ENCODE peak calls at places on chromosomes 16 and 17, in seven cellular contexts. One of them, this sample, is unnamed.

GRCh38 chr17:16818821-16819683 is 129.0 kb downstream of the CCDC144A start:
- DNase-seq in body of pancreas: no peak
- DNase-seq in H7: no peak
- DNase-seq in stomach: no peak
- DNase-seq in fibroblast of pulmonary artery: no peak
- DNase-seq in OCI-LY7: no peak
- DNase-seq in PC-9: no peak
- DNase-seq in this sample: no peak

GRCh38 chr16:49491736-49492089 is 118.1 kb downstream of the C16orf78 start:
- DNase-seq in body of pancreas: peak
- DNase-seq in H7: peak
- DNase-seq in stomach: no peak
- DNase-seq in fibroblast of pulmonary artery: no peak
- DNase-seq in OCI-LY7: no peak
- DNase-seq in PC-9: no peak
- DNase-seq in this sample: no peak

GRCh38 chr17:34070712-34071111 is 184.4 kb upstream of the CCL2 start:
- DNase-seq in body of pancreas: no peak
- DNase-seq in H7: no peak
- DNase-seq in stomach: no peak
- DNase-seq in fibroblast of pulmonary artery: no peak
- DNase-seq in OCI-LY7: no peak
- DNase-seq in PC-9: no peak
- DNase-seq in this sample: no peak

GRCh38 chr16:87550510-87550961 is 51.8 kb upstream of the JPH3 start:
- DNase-seq in body of pancreas: peak
- DNase-seq in H7: peak
- DNase-seq in stomach: peak
- DNase-seq in fibroblast of pulmonary artery: no peak
- DNase-seq in OCI-LY7: peak
- DNase-seq in PC-9: no peak
- DNase-seq in this sample: no peak

GRCh38 chr17:2174471-2175293 is 119.8 kb downstream of the HIC1 start:
- DNase-seq in body of pancreas: peak
- DNase-seq in H7: no peak
- DNase-seq in stomach: no peak
- DNase-seq in fibroblast of pulmonary artery: peak
- DNase-seq in OCI-LY7: no peak
- DNase-seq in PC-9: no peak
- DNase-seq in this sample: peak

GRCh38 chr16:49103298-49103697 is 178.3 kb downstream of the CBLN1 start:
- DNase-seq in body of pancreas: no peak
- DNase-seq in H7: no peak
- DNase-seq in stomach: no peak
- DNase-seq in fibroblast of pulmonary artery: no peak
- DNase-seq in OCI-LY7: no peak
- DNase-seq in PC-9: no peak
- DNase-seq in this sample: no peak

GRCh38 chr17:17840751-17841591 is 4.2 kb upstream of the SREBF1 start:
- DNase-seq in body of pancreas: no peak
- DNase-seq in H7: peak
- DNase-seq in stomach: no peak
- DNase-seq in fibroblast of pulmonary artery: peak
- DNase-seq in OCI-LY7: peak
- DNase-seq in PC-9: peak
- DNase-seq in this sample: peak

GRCh38 chr16:56657555-56658430 is at the start of gene MT1F:
- DNase-seq in body of pancreas: peak
- DNase-seq in H7: peak
- DNase-seq in stomach: peak
- DNase-seq in fibroblast of pulmonary artery: peak
- DNase-seq in OCI-LY7: peak
- DNase-seq in PC-9: peak
- DNase-seq in this sample: no peak

GRCh38 chr17:74135391-74136167 is 67.9 kb upstream of the RPL38 start:
- DNase-seq in body of pancreas: no peak
- DNase-seq in H7: no peak
- DNase-seq in stomach: no peak
- DNase-seq in fibroblast of pulmonary artery: no peak
- DNase-seq in OCI-LY7: no peak
- DNase-seq in PC-9: no peak
- DNase-seq in this sample: no peak

DNA sequence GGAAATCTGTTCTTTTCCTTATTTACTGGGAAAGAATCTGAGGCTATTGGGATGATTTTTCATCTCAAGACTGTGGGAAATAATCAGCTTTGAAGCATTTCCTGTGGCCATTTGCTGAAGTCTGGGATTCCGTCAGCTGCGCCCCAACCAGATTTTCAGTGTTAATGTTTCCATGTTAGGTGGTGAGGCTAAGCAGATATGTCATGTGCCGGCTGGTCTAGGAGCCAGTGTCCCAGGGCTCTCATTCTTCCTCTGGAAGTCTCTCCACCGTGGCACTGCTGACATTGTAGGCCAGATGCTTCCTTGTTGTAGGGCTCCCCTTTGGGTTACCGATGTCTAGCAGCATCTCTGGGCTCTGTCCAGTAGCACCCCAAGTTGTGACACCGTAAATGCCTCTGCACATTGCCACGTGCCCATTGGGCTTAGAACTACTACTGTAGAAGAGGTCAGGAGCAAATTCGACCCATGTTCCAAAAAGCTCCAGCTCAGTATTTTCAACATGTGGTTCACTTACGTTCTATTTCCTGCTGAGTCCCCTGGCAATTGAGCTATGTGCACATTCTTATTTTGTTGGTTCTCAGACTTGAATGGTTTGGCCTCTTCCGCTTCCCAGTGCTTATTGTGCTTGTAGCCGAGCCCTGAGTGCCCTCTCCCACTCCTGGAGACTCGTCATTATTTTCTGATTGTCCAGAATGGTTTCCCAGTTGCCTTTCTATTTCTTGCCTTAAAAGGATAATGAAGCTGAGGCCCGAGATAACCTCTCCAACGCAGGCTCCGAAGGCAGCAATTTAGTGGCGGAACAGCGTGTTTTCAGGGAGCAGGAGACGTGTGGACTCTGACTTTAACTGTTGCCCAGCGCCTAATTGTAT is 82.2 kb downstream of the SPECC1 start:
- DNase-seq in body of pancreas: no peak
- DNase-seq in H7: no peak
- DNase-seq in stomach: no peak
- DNase-seq in fibroblast of pulmonary artery: peak
- DNase-seq in OCI-LY7: no peak
- DNase-seq in PC-9: no peak
- DNase-seq in this sample: peak
- H3K4me3 ChIP-seq in body of pancreas: no peak
- H3K4me3 ChIP-seq in H7: no peak
- H3K4me3 ChIP-seq in stomach: no peak
- H3K4me3 ChIP-seq in fibroblast of pulmonary artery: no peak
- H3K4me3 ChIP-seq in OCI-LY7: no peak
- H3K4me3 ChIP-seq in PC-9: no peak
- H3K4me3 ChIP-seq in this sample: no peak

GRCh38 chr17:12046786-12047185 is 26.1 kb downstream of the MAP2K4 start:
- DNase-seq in body of pancreas: no peak
- DNase-seq in H7: peak
- DNase-seq in stomach: no peak
- DNase-seq in fibroblast of pulmonary artery: no peak
- DNase-seq in OCI-LY7: no peak
- DNase-seq in PC-9: no peak
- DNase-seq in this sample: no peak
- H3K4me3 ChIP-seq in body of pancreas: no peak
- H3K4me3 ChIP-seq in H7: no peak
- H3K4me3 ChIP-seq in stomach: no peak
- H3K4me3 ChIP-seq in fibroblast of pulmonary artery: no peak
- H3K4me3 ChIP-seq in OCI-LY7: no peak
- H3K4me3 ChIP-seq in PC-9: no peak
- H3K4me3 ChIP-seq in this sample: no peak

DNA sequence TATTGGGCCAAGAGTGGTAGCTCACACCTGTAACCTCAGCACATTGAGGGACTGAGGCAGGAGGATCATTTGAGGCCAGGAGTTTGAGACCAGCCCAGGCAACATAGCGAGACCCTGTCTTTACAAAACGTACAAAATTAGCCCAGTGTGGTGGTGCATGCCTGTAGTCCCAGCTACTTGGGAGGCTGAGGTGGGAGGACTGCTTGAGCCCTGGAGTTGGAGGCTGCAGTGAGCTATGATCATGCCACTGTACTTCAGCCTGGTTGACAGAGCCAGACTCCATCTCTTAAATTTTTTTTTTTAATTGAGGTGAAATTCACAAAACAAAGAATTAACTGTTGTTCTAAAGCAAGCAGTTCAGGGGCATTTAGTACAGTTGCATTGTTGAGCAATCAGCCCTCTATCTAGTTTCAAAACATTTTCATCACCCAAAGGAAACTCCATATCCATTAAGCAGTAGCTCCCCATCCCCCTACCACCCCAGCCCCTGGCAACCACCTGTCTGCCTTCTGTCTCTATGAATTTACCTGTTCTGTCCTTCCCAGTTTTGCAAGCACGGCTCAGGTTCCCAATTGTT is 15.6 kb downstream of the SNX29 start:
- DNase-seq in body of pancreas: no peak
- DNase-seq in H7: no peak
- DNase-seq in stomach: no peak
- DNase-seq in fibroblast of pulmonary artery: peak
- DNase-seq in OCI-LY7: no peak
- DNase-seq in PC-9: no peak
- DNase-seq in this sample: no peak
- H3K4me3 ChIP-seq in body of pancreas: no peak
- H3K4me3 ChIP-seq in H7: no peak
- H3K4me3 ChIP-seq in stomach: no peak
- H3K4me3 ChIP-seq in fibroblast of pulmonary artery: no peak
- H3K4me3 ChIP-seq in OCI-LY7: no peak
- H3K4me3 ChIP-seq in PC-9: no peak
- H3K4me3 ChIP-seq in this sample: no peak

GRCh38 chr17:14310584-14310983 is 9.7 kb downstream of the HS3ST3B1 start:
- DNase-seq in body of pancreas: no peak
- DNase-seq in H7: no peak
- DNase-seq in stomach: no peak
- DNase-seq in fibroblast of pulmonary artery: no peak
- DNase-seq in OCI-LY7: no peak
- DNase-seq in PC-9: no peak
- DNase-seq in this sample: no peak

GRCh38 chr17:14308965-14309879 is 8.3 kb downstream of the HS3ST3B1 start:
- DNase-seq in body of pancreas: peak
- DNase-seq in H7: peak
- DNase-seq in stomach: peak
- DNase-seq in fibroblast of pulmonary artery: peak
- DNase-seq in OCI-LY7: no peak
- DNase-seq in PC-9: no peak
- DNase-seq in this sample: peak

GRCh38 chr17:14310101-14310500 is 9.2 kb downstream of the HS3ST3B1 start:
- DNase-seq in body of pancreas: peak
- DNase-seq in H7: peak
- DNase-seq in stomach: no peak
- DNase-seq in fibroblast of pulmonary artery: no peak
- DNase-seq in OCI-LY7: no peak
- DNase-seq in PC-9: no peak
- DNase-seq in this sample: no peak

GRCh38 chr17:14307560-14308024 is 6.7 kb downstream of the HS3ST3B1 start:
- DNase-seq in body of pancreas: no peak
- DNase-seq in H7: no peak
- DNase-seq in stomach: no peak
- DNase-seq in fibroblast of pulmonary artery: no peak
- DNase-seq in OCI-LY7: no peak
- DNase-seq in PC-9: no peak
- DNase-seq in this sample: peak

GRCh38 chr17:14308636-14308964 is 7.7 kb downstream of the HS3ST3B1 start:
- DNase-seq in body of pancreas: no peak
- DNase-seq in H7: no peak
- DNase-seq in stomach: no peak
- DNase-seq in fibroblast of pulmonary artery: no peak
- DNase-seq in OCI-LY7: no peak
- DNase-seq in PC-9: no peak
- DNase-seq in this sample: no peak
- H3K4me3 ChIP-seq in body of pancreas: no peak
- H3K4me3 ChIP-seq in H7: peak
- H3K4me3 ChIP-seq in stomach: peak
- H3K4me3 ChIP-seq in fibroblast of pulmonary artery: peak
- H3K4me3 ChIP-seq in OCI-LY7: no peak
- H3K4me3 ChIP-seq in PC-9: no peak
- H3K4me3 ChIP-seq in this sample: peak

GRCh38 chr17:41918392-41919164 is at the start of gene ACLY:
- DNase-seq in body of pancreas: peak
- DNase-seq in H7: peak
- DNase-seq in stomach: peak
- DNase-seq in fibroblast of pulmonary artery: peak
- DNase-seq in OCI-LY7: peak
- DNase-seq in PC-9: peak
- DNase-seq in this sample: peak

GRCh38 chr17:41919165-41919817 is 540 bp upstream of the ACLY start:
- DNase-seq in body of pancreas: no peak
- DNase-seq in H7: peak
- DNase-seq in stomach: no peak
- DNase-seq in fibroblast of pulmonary artery: no peak
- DNase-seq in OCI-LY7: no peak
- DNase-seq in PC-9: peak
- DNase-seq in this sample: no peak

GRCh38 chr17:41917957-41918391 is 777 bp downstream of the ACLY start:
- DNase-seq in body of pancreas: peak
- DNase-seq in H7: peak
- DNase-seq in stomach: peak
- DNase-seq in fibroblast of pulmonary artery: peak
- DNase-seq in OCI-LY7: peak
- DNase-seq in PC-9: no peak
- DNase-seq in this sample: peak

GRCh38 chr17:41920580-41920955 is 1.8 kb upstream of the ACLY start:
- DNase-seq in body of pancreas: no peak
- DNase-seq in H7: no peak
- DNase-seq in stomach: no peak
- DNase-seq in fibroblast of pulmonary artery: no peak
- DNase-seq in OCI-LY7: no peak
- DNase-seq in PC-9: no peak
- DNase-seq in this sample: no peak

DNA sequence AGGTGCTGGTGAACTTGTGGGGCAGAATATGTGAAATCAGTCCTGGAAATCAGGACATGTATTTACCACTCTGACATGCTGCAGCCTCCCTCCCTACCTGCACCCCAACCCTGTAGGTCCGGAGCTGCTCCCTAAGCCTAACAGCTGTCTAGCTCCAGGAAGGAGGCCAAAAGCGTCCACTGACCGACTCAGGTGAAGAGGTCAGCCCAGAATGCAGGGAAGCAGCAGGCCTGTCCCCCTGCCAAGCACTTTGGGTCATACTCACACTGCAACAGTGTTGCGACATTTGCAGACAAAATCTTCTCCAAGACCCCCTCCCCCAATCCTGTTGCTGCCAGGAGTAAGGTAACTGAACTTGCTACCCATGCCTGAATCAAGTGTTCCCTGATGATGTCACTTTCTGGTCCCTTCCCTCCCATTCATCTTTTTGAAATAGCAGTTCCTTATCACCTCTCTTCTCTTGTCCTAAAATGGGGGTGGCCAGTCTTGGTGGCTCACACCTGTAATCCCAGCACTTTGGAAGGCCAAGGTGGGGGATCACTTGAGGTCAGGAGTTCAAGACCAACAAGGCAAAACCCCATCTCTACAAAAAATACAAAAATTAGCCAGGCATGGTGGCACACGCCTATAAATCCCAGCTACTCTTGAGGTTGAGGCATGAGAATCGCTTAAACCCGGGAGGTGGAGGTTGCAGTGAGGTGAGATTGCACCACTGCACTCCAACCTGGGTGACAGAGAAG is 1.3 kb upstream of the ACLY start:
- DNase-seq in body of pancreas: peak
- DNase-seq in H7: peak
- DNase-seq in stomach: no peak
- DNase-seq in fibroblast of pulmonary artery: peak
- DNase-seq in OCI-LY7: no peak
- DNase-seq in PC-9: peak
- DNase-seq in this sample: peak
- H3K4me3 ChIP-seq in body of pancreas: no peak
- H3K4me3 ChIP-seq in H7: peak
- H3K4me3 ChIP-seq in stomach: no peak
- H3K4me3 ChIP-seq in fibroblast of pulmonary artery: no peak
- H3K4me3 ChIP-seq in OCI-LY7: peak
- H3K4me3 ChIP-seq in PC-9: peak
- H3K4me3 ChIP-seq in this sample: no peak